ENCODE peak calls at places on chromosome 5, in ten cellular contexts. U, W, A, E, S, L, G, T, Q and R are unnamed samples.

GRCh38 chr5:77923666-77924065 is 147.5 kb upstream of the TBCA start:
- DNase-seq in U (no peak), W (no peak), A (no peak), E (no peak), S (no peak), L (no peak), G (no peak), T (no peak), Q (no peak), R (no peak)

GRCh38 chr5:142339781-142340180 is 15.0 kb upstream of the SPRY4 start:
- DNase-seq in U (no peak), W (no peak), A (no peak), E (no peak), S (no peak), L (no peak), G (no peak), T (no peak), Q (no peak), R (no peak)

GRCh38 chr5:14264605-14265316 is 121.6 kb downstream of the TRIO start:
- DNase-seq in U (peak; percentile 36), W (peak; percentile 89), A (peak; percentile 98), E (peak; percentile 85), S (peak; percentile 60), L (peak; percentile 88), G (peak; percentile 59), T (peak; percentile 94), Q (peak; percentile 89), R (peak; percentile 52)

GRCh38 chr5:142811840-142812557 is 41.8 kb downstream of the ARHGAP26 start:
- DNase-seq in U (no peak), W (no peak), A (no peak), E (no peak), S (no peak), L (no peak), G (no peak), T (no peak), Q (peak; percentile 12), R (no peak)

GRCh38 chr5:54404568-54404967 is 50.9 kb upstream of the HSPB3 start:
- DNase-seq in U (no peak), W (no peak), A (no peak), E (peak; percentile 27), S (no peak), L (no peak), G (no peak), T (no peak), Q (no peak), R (no peak)

GRCh38 chr5:52119768-52120167 is 667.9 kb upstream of the ITGA1 start:
- DNase-seq in U (no peak), W (no peak), A (no peak), E (no peak), S (no peak), L (no peak), G (no peak), T (no peak), Q (no peak), R (no peak)

GRCh38 chr5:132272341-132273210 is 15.1 kb downstream of the PDLIM4 start:
- DNase-seq in U (peak; percentile 62), W (no peak), A (peak; percentile 27), E (no peak), S (peak; percentile 74), L (peak; percentile 75), G (no peak), T (peak; percentile 54), Q (peak; percentile 85), R (peak; percentile 52)

GRCh38 chr5:9545959-9546851 is at the start of gene SEMA5A:
- DNase-seq in U (no peak), W (peak; percentile 39), A (peak; percentile 80), E (no peak), S (no peak), L (no peak), G (no peak), T (peak; percentile 68), Q (peak; percentile 61), R (peak; percentile 13)

GRCh38 chr5:126508962-126509279 is 85.7 kb downstream of the GRAMD2B start:
- DNase-seq in U (no peak), W (no peak), A (peak; percentile 50), E (no peak), S (no peak), L (no peak), G (no peak), T (peak; percentile 87), Q (no peak), R (no peak)

GRCh38 chr5:141692919-141693848 is 11.2 kb upstream of the ARAP3 start:
- DNase-seq in U (peak; percentile 24), W (peak; percentile 91), A (no peak), E (no peak), S (peak; percentile 66), L (no peak), G (no peak), T (peak; percentile 24), Q (no peak), R (peak; percentile 56)

GRCh38 chr5:168295574-168296201 is 4.2 kb downstream of the WWC1 start:
- DNase-seq in U (no peak), W (peak; percentile 74), A (peak; percentile 59), E (no peak), S (no peak), L (peak; percentile 90), G (no peak), T (peak; percentile 79), Q (peak; percentile 62), R (no peak)

GRCh38 chr5:171521219-171521633 is 101.8 kb downstream of the FGF18 start:
- DNase-seq in U (no peak), W (peak; percentile 34), A (peak; percentile 93), E (peak; percentile 75), S (no peak), L (peak; percentile 89), G (no peak), T (peak; percentile 91), Q (no peak), R (no peak)

GRCh38 chr5:160293901-160294561 is 18.3 kb downstream of the CCNJL start:
- DNase-seq in U (no peak), W (no peak), A (no peak), E (no peak), S (no peak), L (no peak), G (no peak), T (peak; percentile 32), Q (no peak), R (no peak)

GRCh38 chr5:31213676-31214638 is 20.5 kb downstream of the CDH6 start:
- DNase-seq in U (no peak), W (peak; percentile 32), A (no peak), E (no peak), S (no peak), L (no peak), G (no peak), T (no peak), Q (no peak), R (no peak)

GRCh38 chr5:93331864-93332263 is 249.2 kb downstream of the NR2F1-AS1 start:
- DNase-seq in U (no peak), W (no peak), A (no peak), E (no peak), S (no peak), L (no peak), G (no peak), T (no peak), Q (no peak), R (no peak)

GRCh38 chr5:176979669-176980068 is 26.9 kb downstream of the UIMC1 start:
- DNase-seq in U (no peak), W (no peak), A (no peak), E (no peak), S (no peak), L (no peak), G (no peak), T (no peak), Q (no peak), R (no peak)

GRCh38 chr5:136133416-136134383 is 1.1 kb downstream of the SMAD5 start:
- DNase-seq in U (no peak), W (peak; percentile 31), A (peak; percentile 62), E (no peak), S (no peak), L (peak; percentile 27), G (no peak), T (peak; percentile 64), Q (peak; percentile 18), R (no peak)

GRCh38 chr5:169450464-169450863 is 133.1 kb upstream of the SPDL1 start:
- DNase-seq in U (no peak), W (no peak), A (no peak), E (peak; percentile 31), S (no peak), L (no peak), G (no peak), T (no peak), Q (no peak), R (no peak)

GRCh38 chr5:87229780-87230179 is 37.9 kb upstream of the RASA1 start:
- DNase-seq in U (no peak), W (no peak), A (no peak), E (no peak), S (no peak), L (no peak), G (no peak), T (no peak), Q (no peak), R (no peak)

GRCh38 chr5:67093259-67093658 is 103.3 kb downstream of the CD180 start:
- DNase-seq in U (no peak), W (no peak), A (no peak), E (no peak), S (no peak), L (no peak), G (no peak), T (no peak), Q (no peak), R (no peak)

GRCh38 chr5:6995115-6995514 is 281.9 kb downstream of the TENT4A start:
- DNase-seq in U (no peak), W (no peak), A (no peak), E (no peak), S (no peak), L (no peak), G (no peak), T (no peak), Q (no peak), R (no peak)